ENCODE peak calls at places on chromosomes 6 and 20, in ten cellular contexts. M, N, O, T, K, H, D, F, C and R are unnamed samples.

GRCh38 chr6:29845405-29846006 is 17.9 kb downstream of the HLA-G start:
- DNase-seq in N (no peak), K (no peak), D (no peak), H (no peak), M (no peak), O (no peak), C (peak), F (no peak), T (no peak), R (no peak)

GRCh38 chr6:10138917-10139316 is 276.0 kb downstream of the TFAP2A start:
- DNase-seq in F (no peak), K (no peak), O (peak), N (peak), T (no peak), H (no peak), M (no peak), D (no peak), C (peak), R (no peak)

GRCh38 chr6:169702640-169703246 is 817 bp downstream of the C6orf120 start:
- DNase-seq in C (no peak), K (peak), M (no peak), D (peak), F (no peak), H (no peak), T (no peak), O (no peak), N (no peak), R (peak)

GRCh38 chr6:109790131-109790530 is 99.0 kb downstream of the FIG4 start:
- DNase-seq in H (no peak), F (peak), D (no peak), O (peak), T (no peak), M (no peak), N (no peak), K (no peak), C (no peak), R (no peak)

GRCh38 chr6:26501482-26501986 is 1.4 kb downstream of the BTN1A1 start:
- DNase-seq in D (peak), K (no peak), O (no peak), F (no peak), H (no peak), N (no peak), M (no peak), C (no peak), T (no peak), R (peak)

GRCh38 chr20:31475032-31475431 is at the start of the genes DEFB124 and REM1:
- DNase-seq in F (no peak), T (no peak), H (no peak), M (no peak), D (no peak), O (no peak), N (no peak), K (no peak), C (no peak), R (no peak)

GRCh38 chr6:147530132-147531060 is 21.9 kb downstream of the SAMD5 start:
- DNase-seq in T (no peak), D (no peak), M (peak), F (no peak), K (no peak), N (no peak), C (peak), O (no peak), H (no peak), R (no peak)

GRCh38 chr6:41153992-41154625 is at the start of gene TREML1:
- DNase-seq in M (no peak), T (no peak), N (no peak), O (no peak), H (no peak), F (no peak), D (no peak), K (no peak), C (no peak), R (no peak)

GRCh38 chr6:34592208-34592952 is 36.3 kb upstream of the SPDEF start:
- DNase-seq in C (no peak), D (no peak), F (no peak), O (no peak), N (no peak), M (no peak), H (no peak), T (no peak), K (no peak), R (no peak)

GRCh38 chr6:133244502-133244901 is 3.3 kb downstream of the EYA4 start:
- DNase-seq in H (no peak), T (no peak), K (no peak), D (no peak), F (no peak), M (no peak), O (peak), N (no peak), C (no peak), R (no peak)

GRCh38 chr6:6626227-6626626 is 37.7 kb downstream of the LY86 start:
- DNase-seq in T (no peak), M (no peak), O (no peak), K (no peak), F (no peak), C (no peak), D (no peak), H (no peak), N (no peak), R (no peak)